ENCODE peak calls at places on chromosomes 11 and 22, in four cellular contexts. D is left lung, W is thoracic aorta, C is ovary. E is an unnamed sample.

GRCh38 chr11:61552108-61552635 is 28.7 kb downstream of the SYT7 start:
- DNase-seq in W (no peak), C (no peak), D (no peak), E (no peak)

GRCh38 chr11:111574373-111575230 is 27.6 kb upstream of the SIK2 start:
- DNase-seq in W (no peak), D (no peak), C (no peak), E (no peak)

GRCh38 chr11:83724704-83725114 is 438.5 kb upstream of the CCDC90B start:
- DNase-seq in D (peak; percentile 46), C (peak; percentile 22), W (no peak), E (no peak)

GRCh38 chr11:2298795-2299747 is 2.6 kb downstream of the C11orf21 start:
- DNase-seq in D (no peak), W (no peak), C (no peak), E (peak; percentile 43)

GRCh38 chr11:46307369-46307768 is 29.9 kb downstream of the CREB3L1 start:
- DNase-seq in W (no peak), D (no peak), C (no peak), E (no peak)

GRCh38 chr11:130675456-130675855 is 227.0 kb downstream of the ADAMTS15 start:
- DNase-seq in C (peak; percentile 56), D (peak; percentile 36), W (peak; percentile 59), E (peak; percentile 95)

GRCh38 chr11:34830648-34831047 is 85.5 kb downstream of the APIP start:
- DNase-seq in W (no peak), D (no peak), C (no peak), E (no peak)

GRCh38 chr22:36422287-36423014 is 34.7 kb upstream of the MYH9 start:
- DNase-seq in C (no peak), D (no peak), W (no peak), E (no peak)

GRCh38 chr11:62439785-62440602 is 21.2 kb downstream of the SCGB1A1 start:
- DNase-seq in D (no peak), W (peak; percentile 35), C (peak; percentile 67), E (peak; percentile 72)

GRCh38 chr11:73528877-73529530 is 68.9 kb downstream of the FAM168A start:
- DNase-seq in W (no peak), D (no peak), C (no peak), E (no peak)

GRCh38 chr22:50656122-50657070 is 16.2 kb upstream of the SHANK3 start:
- DNase-seq in C (no peak), D (peak; percentile 51), W (no peak), E (peak; percentile 28)

GRCh38 chr11:131254254-131254653 is 116.2 kb upstream of the NTM start:
- DNase-seq in D (no peak), C (no peak), W (no peak), E (no peak)

GRCh38 chr11:76800466-76801200 is 17.5 kb downstream of the TSKU start:
- DNase-seq in C (no peak), W (no peak), D (no peak), E (no peak)

GRCh38 chr22:25448435-25449051 is 115.9 kb upstream of the GRK3 start:
- DNase-seq in D (no peak), C (no peak), W (no peak), E (no peak)

GRCh38 chr22:45240810-45241631 is at the start of gene KIAA0930:
- DNase-seq in W (peak; percentile 52), C (peak; percentile 87), D (peak; percentile 87), E (peak; percentile 91)

GRCh38 chr11:2787816-2788750 is 88.3 kb upstream of the KCNQ1OT1 start:
- DNase-seq in W (no peak), C (peak; percentile 13), D (peak; percentile 17), E (no peak)

GRCh38 chr22:50605349-50606074 is 4.9 kb downstream of the MAPK8IP2 start:
- DNase-seq in D (no peak), C (no peak), W (no peak), E (no peak)

GRCh38 chr11:122334546-122335375 is 218.7 kb upstream of the BLID start:
- DNase-seq in W (no peak), C (no peak), D (no peak), E (no peak)

GRCh38 chr22:44068422-44069191 is 44.5 kb downstream of the PARVB start:
- DNase-seq in D (peak; percentile 58), C (no peak), W (no peak), E (peak; percentile 36)

GRCh38 chr22:49668402-49668801 is 159.3 kb downstream of the BRD1 start:
- DNase-seq in D (no peak), C (no peak), W (no peak), E (peak; percentile 58)

GRCh38 chr22:37163618-37164534 is 14.2 kb upstream of the IL2RB start:
- DNase-seq in D (no peak), C (no peak), W (no peak), E (no peak)

GRCh38 chr11:106473089-106473722 is 395.7 kb downstream of the AASDHPPT start:
- DNase-seq in W (no peak), C (no peak), D (no peak), E (no peak)

GRCh38 chr11:120028181-120028935 is 109.6 kb downstream of the TRIM29 start:
- DNase-seq in C (no peak), D (no peak), W (no peak), E (no peak)

GRCh38 chr11:116309446-116309845 is 463.3 kb downstream of the BUD13 start:
- DNase-seq in C (no peak), W (no peak), D (no peak), E (no peak)

GRCh38 chr11:123356539-123356938 is 73.5 kb upstream of the GRAMD1B start:
- DNase-seq in W (no peak), C (no peak), D (no peak), E (no peak)

GRCh38 chr22:42401562-42402334 is 30.5 kb downstream of the NFAM1 start:
- DNase-seq in C (no peak), D (no peak), W (no peak), E (no peak)

GRCh38 chr11:59200421-59200746 is 12.3 kb downstream of the MPEG1 start:
- DNase-seq in D (no peak), C (no peak), W (no peak), E (no peak)

GRCh38 chr11:73804712-73805111 is 17.0 kb downstream of the MRPL48 start:
- DNase-seq in C (no peak), D (no peak), W (no peak), E (no peak)

GRCh38 chr11:72520815-72521214 is 86.5 kb upstream of the CLPB start:
- DNase-seq in D (no peak), W (no peak), C (no peak), E (no peak)

GRCh38 chr11:9061807-9062206 is 29.6 kb downstream of the SCUBE2 start:
- DNase-seq in W (no peak), D (no peak), C (no peak), E (no peak)

GRCh38 chr11:103842795-103843194 is 193.6 kb upstream of the DDI1 start:
- DNase-seq in C (no peak), D (no peak), W (no peak), E (no peak)

GRCh38 chr11:12585861-12586260 is 88.4 kb upstream of the TEAD1 start:
- DNase-seq in W (no peak), D (no peak), C (no peak), E (no peak)

DNA sequence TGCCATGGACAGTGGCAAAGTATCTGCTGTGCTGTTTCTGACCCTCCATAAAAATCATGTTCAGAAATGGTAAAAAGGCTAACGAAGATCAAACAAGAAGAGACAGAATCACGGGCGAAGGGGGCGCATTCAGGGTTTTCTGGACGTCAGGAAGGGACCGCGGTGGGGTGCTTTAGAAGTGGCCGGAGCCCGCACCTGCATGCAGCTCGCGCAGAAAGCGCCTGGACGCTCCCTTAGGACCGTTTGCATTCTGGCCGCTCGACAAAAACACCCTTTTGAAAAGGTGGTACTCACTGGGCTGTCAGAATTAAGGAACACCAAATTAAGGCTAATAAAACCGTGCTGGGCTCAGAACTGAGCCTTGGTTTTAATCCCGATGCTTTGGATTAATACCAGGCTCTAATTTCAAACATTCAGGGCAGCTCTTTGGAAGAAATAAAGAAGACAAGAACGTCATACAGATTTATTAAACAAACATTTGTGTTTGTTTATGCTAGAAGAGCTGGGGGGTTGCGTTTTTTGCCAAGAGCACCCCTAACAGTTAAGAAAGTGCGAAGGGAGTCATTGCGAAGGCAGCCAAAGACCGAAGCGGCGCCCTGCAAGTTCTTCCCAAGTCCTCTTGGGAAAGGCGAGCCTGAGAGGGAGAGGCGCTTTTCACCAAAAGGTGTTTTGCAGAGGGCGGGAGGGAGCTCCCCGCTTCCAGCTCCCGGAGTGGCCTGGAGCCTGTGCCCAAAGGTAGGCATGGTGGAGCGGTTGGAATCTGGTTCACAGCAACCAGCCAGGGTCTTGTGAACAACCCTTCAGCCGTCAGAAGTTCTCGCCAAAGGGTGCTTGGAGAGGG is 47.7 kb upstream of the DBX1 start:
- DNase-seq in C (no peak), W (no peak), D (peak; percentile 32), E (no peak)
- H3K4me3 ChIP-seq in C (no peak overlapping the region), W (no peak overlapping the region), D (no peak overlapping the region), E (no peak overlapping the region)

GRCh38 chr11:16317712-16318111 is 38.6 kb downstream of the SOX6 start:
- DNase-seq in C (no peak), W (no peak), D (no peak), E (no peak)

GRCh38 chr11:16318320-16318719 is 38.0 kb downstream of the SOX6 start:
- DNase-seq in D (no peak), C (no peak), W (no peak), E (no peak)

GRCh38 chr11:16321148-16321547 is 35.2 kb downstream of the SOX6 start:
- DNase-seq in W (no peak), C (no peak), D (no peak), E (no peak)

GRCh38 chr11:16326679-16327297 is 29.6 kb downstream of the SOX6 start:
- DNase-seq in W (no peak), C (no peak), D (no peak), E (no peak)

DNA sequence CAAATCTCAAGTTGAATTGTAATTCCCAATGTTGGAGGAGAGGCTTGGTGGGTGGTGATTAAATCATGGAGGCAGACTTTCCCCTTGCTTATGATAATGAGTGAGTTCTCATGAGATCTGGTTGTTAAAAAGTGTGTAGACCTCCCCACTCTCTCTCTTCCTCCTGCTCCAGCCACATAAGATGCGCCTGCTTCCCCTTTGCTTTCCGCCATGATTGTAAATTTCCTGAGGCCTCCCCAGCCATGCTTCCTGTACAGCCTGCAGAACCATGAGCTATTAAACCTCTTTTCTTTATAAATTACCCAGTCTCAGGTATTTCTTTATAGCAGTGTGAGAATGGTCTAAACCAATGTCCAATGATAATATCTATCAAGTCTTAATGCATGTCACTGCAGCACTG is 34.2 kb downstream of the SOX6 start:
- DNase-seq in W (no peak), D (no peak), C (no peak), E (no peak)
- H3K4me1 ChIP-seq in W (no peaks in the 10 kb centered on the region), D (no peaks in the 10 kb centered on the region), C (no peaks in the 10 kb centered on the region), E (no peaks in the 10 kb centered on the region)

GRCh38 chr22:40463017-40463631 is 92.7 kb downstream of the SGSM3 start:
- DNase-seq in D (no peak), W (no peak), C (no peak), E (no peak)

GRCh38 chr22:40463727-40464126 is 93.3 kb downstream of the SGSM3 start:
- DNase-seq in D (no peak), W (no peak), C (no peak), E (no peak)

GRCh38 chr22:40466976-40467375 is 96.6 kb downstream of the SGSM3 start:
- DNase-seq in D (no peak), C (no peak), W (no peak), E (no peak)

GRCh38 chr22:40462195-40462988 is 92.0 kb downstream of the SGSM3 start:
- DNase-seq in D (no peak), W (no peak), C (no peak), E (no peak)
- H3K4me3 ChIP-seq in D (no peak overlapping the region), W (peak overlapping the region; percentile 53), C (no peak overlapping the region), E (peak overlapping the region; percentile 12)

GRCh38 chr11:65130631-65131416 is 3.5 kb downstream of the SYVN1 start:
- DNase-seq in W (no peak), C (peak; percentile 16), D (no peak), E (no peak)
- H3K4me1 ChIP-seq in W (peaks cover 15% of the 10 kb centered on the region), C (no peaks in the 10 kb centered on the region), D (peaks cover 28% of the 10 kb centered on the region), E (peaks cover 24% of the 10 kb centered on the region)

E was measured in tibial artery.